ENCODE peak calls at places on chromosomes 16 and 17, in six cellular contexts. One of them, this sample, is unnamed.

GRCh38 chr17:42341568-42341967 is 46.7 kb downstream of the STAT3 start:
- DNase-seq in IMR-90: no peak
- DNase-seq in H9: no peak
- DNase-seq in mesendoderm: no peak
- DNase-seq in H1: no peak
- DNase-seq in mesenchymal stem cell: no peak
- DNase-seq in this sample: no peak

GRCh38 chr17:4900231-4901107 is 1.1 kb downstream of the C17orf107 start:
- DNase-seq in IMR-90: no peak
- DNase-seq in H9: peak
- DNase-seq in mesendoderm: peak
- DNase-seq in H1: peak
- DNase-seq in mesenchymal stem cell: no peak
- DNase-seq in this sample: no peak

GRCh38 chr17:60134396-60135159 is 15.2 kb upstream of the CA4 start:
- DNase-seq in IMR-90: peak
- DNase-seq in H9: no peak
- DNase-seq in mesendoderm: no peak
- DNase-seq in H1: peak
- DNase-seq in mesenchymal stem cell: peak
- DNase-seq in this sample: no peak

GRCh38 chr17:60060474-60060873 is 18.2 kb downstream of the HEATR6 start:
- DNase-seq in IMR-90: no peak
- DNase-seq in H9: no peak
- DNase-seq in mesendoderm: no peak
- DNase-seq in H1: no peak
- DNase-seq in mesenchymal stem cell: no peak
- DNase-seq in this sample: no peak

GRCh38 chr17:21199856-21200255 is 14.1 kb downstream of the TMEM11 start:
- DNase-seq in IMR-90: no peak
- DNase-seq in H9: peak
- DNase-seq in mesendoderm: no peak
- DNase-seq in H1: no peak
- DNase-seq in mesenchymal stem cell: no peak
- DNase-seq in this sample: no peak

GRCh38 chr16:27195068-27195741 is 8.1 kb upstream of the KDM8 start:
- DNase-seq in IMR-90: no peak
- DNase-seq in H9: no peak
- DNase-seq in mesendoderm: no peak
- DNase-seq in H1: no peak
- DNase-seq in mesenchymal stem cell: no peak
- DNase-seq in this sample: no peak

GRCh38 chr17:81248649-81249048 is 9.5 kb downstream of the NDUFAF8 start:
- DNase-seq in IMR-90: no peak
- DNase-seq in H9: no peak
- DNase-seq in mesendoderm: no peak
- DNase-seq in H1: no peak
- DNase-seq in mesenchymal stem cell: no peak
- DNase-seq in this sample: no peak

GRCh38 chr17:14428640-14429029 is 127.8 kb downstream of the HS3ST3B1 start:
- DNase-seq in IMR-90: no peak
- DNase-seq in H9: no peak
- DNase-seq in mesendoderm: no peak
- DNase-seq in H1: no peak
- DNase-seq in mesenchymal stem cell: no peak
- DNase-seq in this sample: no peak

GRCh38 chr17:39979021-39979660 is 1.5 kb upstream of the PSMD3 start:
- DNase-seq in IMR-90: peak
- DNase-seq in H9: no peak
- DNase-seq in mesendoderm: peak
- DNase-seq in H1: no peak
- DNase-seq in mesenchymal stem cell: peak
- DNase-seq in this sample: no peak

GRCh38 chr17:37752482-37752881 is 7.6 kb upstream of the HNF1B start:
- DNase-seq in IMR-90: peak
- DNase-seq in H9: no peak
- DNase-seq in mesendoderm: no peak
- DNase-seq in H1: no peak
- DNase-seq in mesenchymal stem cell: peak
- DNase-seq in this sample: no peak

GRCh38 chr17:29115435-29115834 is 64.8 kb downstream of the MYO18A start:
- DNase-seq in IMR-90: no peak
- DNase-seq in H9: no peak
- DNase-seq in mesendoderm: no peak
- DNase-seq in H1: no peak
- DNase-seq in mesenchymal stem cell: no peak
- DNase-seq in this sample: no peak

GRCh38 chr17:32281011-32281451 is 15.4 kb downstream of the RHBDL3 start:
- DNase-seq in IMR-90: no peak
- DNase-seq in H9: no peak
- DNase-seq in mesendoderm: no peak
- DNase-seq in H1: peak
- DNase-seq in mesenchymal stem cell: no peak
- DNase-seq in this sample: peak

GRCh38 chr17:14704121-14704520 is 403.2 kb downstream of the HS3ST3B1 start:
- DNase-seq in IMR-90: no peak
- DNase-seq in H9: no peak
- DNase-seq in mesendoderm: no peak
- DNase-seq in H1: no peak
- DNase-seq in mesenchymal stem cell: no peak
- DNase-seq in this sample: no peak

GRCh38 chr16:3152273-3153076 is 17.6 kb downstream of the ZNF213 start:
- DNase-seq in IMR-90: peak
- DNase-seq in H9: peak
- DNase-seq in mesendoderm: peak
- DNase-seq in H1: peak
- DNase-seq in mesenchymal stem cell: peak
- DNase-seq in this sample: peak

GRCh38 chr16:1964046-1964505 is 550 bp downstream of the RPS2 start:
- DNase-seq in IMR-90: no peak
- DNase-seq in H9: no peak
- DNase-seq in mesendoderm: peak
- DNase-seq in H1: no peak
- DNase-seq in mesenchymal stem cell: peak
- DNase-seq in this sample: no peak

GRCh38 chr16:85422374-85423185 is 190.5 kb upstream of the GSE1 start:
- DNase-seq in IMR-90: no peak
- DNase-seq in H9: no peak
- DNase-seq in mesendoderm: no peak
- DNase-seq in H1: peak
- DNase-seq in mesenchymal stem cell: no peak
- DNase-seq in this sample: no peak

GRCh38 chr16:87487361-87487924 is 5.4 kb downstream of the ZCCHC14 start:
- DNase-seq in IMR-90: no peak
- DNase-seq in H9: peak
- DNase-seq in mesendoderm: peak
- DNase-seq in H1: peak
- DNase-seq in mesenchymal stem cell: no peak
- DNase-seq in this sample: peak

GRCh38 chr17:2204393-2204792 is 99.2 kb downstream of the SMG6 start:
- DNase-seq in IMR-90: no peak
- DNase-seq in H9: no peak
- DNase-seq in mesendoderm: no peak
- DNase-seq in H1: no peak
- DNase-seq in mesenchymal stem cell: no peak
- DNase-seq in this sample: no peak

GRCh38 chr17:27635275-27635823 is 4.4 kb downstream of the LGALS9 start:
- DNase-seq in IMR-90: no peak
- DNase-seq in H9: no peak
- DNase-seq in mesendoderm: no peak
- DNase-seq in H1: no peak
- DNase-seq in mesenchymal stem cell: no peak
- DNase-seq in this sample: no peak

GRCh38 chr16:47921535-47921934 is 234.3 kb downstream of the ABCC12 start:
- DNase-seq in IMR-90: no peak
- DNase-seq in H9: no peak
- DNase-seq in mesendoderm: no peak
- DNase-seq in H1: no peak
- DNase-seq in mesenchymal stem cell: no peak
- DNase-seq in this sample: no peak

GRCh38 chr16:47236716-47237115 is 93.0 kb upstream of the NETO2 start:
- DNase-seq in IMR-90: no peak
- DNase-seq in H9: peak
- DNase-seq in mesendoderm: peak
- DNase-seq in H1: no peak
- DNase-seq in mesenchymal stem cell: no peak
- DNase-seq in this sample: no peak

GRCh38 chr17:81641825-81642489 is 5.0 kb downstream of the TSPAN10 start:
- DNase-seq in IMR-90: peak
- DNase-seq in H9: no peak
- DNase-seq in mesendoderm: peak
- DNase-seq in H1: no peak
- DNase-seq in mesenchymal stem cell: peak
- DNase-seq in this sample: no peak

GRCh38 chr16:30977502-30977901 is 7.5 kb upstream of the HSD3B7 start:
- DNase-seq in IMR-90: no peak
- DNase-seq in H9: peak
- DNase-seq in mesendoderm: peak
- DNase-seq in H1: peak
- DNase-seq in mesenchymal stem cell: no peak
- DNase-seq in this sample: no peak

GRCh38 chr16:69926241-69926640 is 24.9 kb upstream of the CLEC18A start:
- DNase-seq in IMR-90: no peak
- DNase-seq in H9: no peak
- DNase-seq in mesendoderm: no peak
- DNase-seq in H1: no peak
- DNase-seq in mesenchymal stem cell: no peak
- DNase-seq in this sample: no peak

GRCh38 chr16:68364601-68364998 is 53.8 kb downstream of the PRMT7 start:
- DNase-seq in IMR-90: peak
- DNase-seq in H9: peak
- DNase-seq in mesendoderm: peak
- DNase-seq in H1: peak
- DNase-seq in mesenchymal stem cell: no peak
- DNase-seq in this sample: no peak

GRCh38 chr17:37694734-37695133 is 50.1 kb downstream of the HNF1B start:
- DNase-seq in IMR-90: no peak
- DNase-seq in H9: no peak
- DNase-seq in mesendoderm: no peak
- DNase-seq in H1: no peak
- DNase-seq in mesenchymal stem cell: no peak
- DNase-seq in this sample: no peak

GRCh38 chr17:32302860-32303649 is 37.4 kb downstream of the RHBDL3 start:
- DNase-seq in IMR-90: no peak
- DNase-seq in H9: peak
- DNase-seq in mesendoderm: peak
- DNase-seq in H1: peak
- DNase-seq in mesenchymal stem cell: no peak
- DNase-seq in this sample: no peak

GRCh38 chr17:33192961-33193911 is 99.9 kb downstream of the ASIC2 start:
- DNase-seq in IMR-90: no peak
- DNase-seq in H9: peak
- DNase-seq in mesendoderm: peak
- DNase-seq in H1: peak
- DNase-seq in mesenchymal stem cell: no peak
- DNase-seq in this sample: no peak

GRCh38 chr17:19753049-19753444 is 4.9 kb upstream of the ALDH3A1 start:
- DNase-seq in IMR-90: peak
- DNase-seq in H9: peak
- DNase-seq in mesendoderm: peak
- DNase-seq in H1: no peak
- DNase-seq in mesenchymal stem cell: peak
- DNase-seq in this sample: no peak

GRCh38 chr16:8963010-8963824 is 489 bp downstream of the USP7 start:
- DNase-seq in IMR-90: no peak
- DNase-seq in H9: no peak
- DNase-seq in mesendoderm: no peak
- DNase-seq in H1: peak
- DNase-seq in mesenchymal stem cell: peak
- DNase-seq in this sample: no peak

GRCh38 chr16:8655184-8655717 is 19.2 kb upstream of the ABAT start:
- DNase-seq in IMR-90: peak
- DNase-seq in H9: peak
- DNase-seq in mesendoderm: peak
- DNase-seq in H1: no peak
- DNase-seq in mesenchymal stem cell: peak
- DNase-seq in this sample: no peak

GRCh38 chr16:82990155-82990554 is 363.4 kb downstream of the CDH13 start:
- DNase-seq in IMR-90: peak
- DNase-seq in H9: no peak
- DNase-seq in mesendoderm: peak
- DNase-seq in H1: no peak
- DNase-seq in mesenchymal stem cell: peak
- DNase-seq in this sample: no peak

GRCh38 chr17:66369830-66370229 is 67.4 kb downstream of the PRKCA start:
- DNase-seq in IMR-90: no peak
- DNase-seq in H9: no peak
- DNase-seq in mesendoderm: no peak
- DNase-seq in H1: no peak
- DNase-seq in mesenchymal stem cell: no peak
- DNase-seq in this sample: no peak
- H3K27ac ChIP-seq in IMR-90: no peak
- H3K27ac ChIP-seq in H9: no peak
- H3K27ac ChIP-seq in mesendoderm: no peak
- H3K27ac ChIP-seq in H1: no peak
- H3K27ac ChIP-seq in mesenchymal stem cell: no peak
- H3K27ac ChIP-seq in this sample: no peak

GRCh38 chr17:66450857-66451158 is 148.4 kb downstream of the PRKCA start:
- DNase-seq in IMR-90: no peak
- DNase-seq in H9: no peak
- DNase-seq in mesendoderm: no peak
- DNase-seq in H1: no peak
- DNase-seq in mesenchymal stem cell: no peak
- DNase-seq in this sample: no peak
- H2BK15ac ChIP-seq in IMR-90: no peak
- H2BK15ac ChIP-seq in H9: no peak
- H2BK15ac ChIP-seq in mesendoderm: no peak
- H2BK15ac ChIP-seq in H1: no peak
- H2BK15ac ChIP-seq in mesenchymal stem cell: no peak
- H2BK15ac ChIP-seq in this sample: no peak

GRCh38 chr17:30519707-30520106 is 42.5 kb downstream of the GOSR1 start:
- DNase-seq in IMR-90: peak
- DNase-seq in H9: no peak
- DNase-seq in mesendoderm: peak
- DNase-seq in H1: no peak
- DNase-seq in mesenchymal stem cell: peak
- DNase-seq in this sample: no peak
- H3K27ac ChIP-seq in IMR-90: no peak
- H3K27ac ChIP-seq in H9: no peak
- H3K27ac ChIP-seq in mesendoderm: no peak
- H3K27ac ChIP-seq in H1: no peak
- H3K27ac ChIP-seq in mesenchymal stem cell: peak
- H3K27ac ChIP-seq in this sample: no peak

DNA sequence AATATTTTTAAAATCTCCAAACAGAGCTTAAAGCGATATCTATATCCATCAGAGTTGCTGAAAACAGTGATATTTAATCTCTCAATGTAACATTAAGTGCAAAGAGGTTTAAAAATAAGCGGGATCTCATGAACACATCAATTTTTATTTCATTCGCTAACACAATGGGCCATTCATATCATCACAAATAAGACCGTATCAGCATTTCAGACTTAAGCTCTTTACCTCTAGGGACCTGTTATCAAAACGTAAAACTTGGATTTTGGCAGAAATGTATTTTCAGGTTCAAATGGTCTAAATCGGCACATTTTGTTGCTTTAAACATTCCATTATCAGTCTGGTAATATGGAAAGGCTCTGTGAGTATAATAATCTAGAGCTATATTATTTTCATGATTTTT is 77.9 kb downstream of the TOX3 start:
- DNase-seq in IMR-90: no peak
- DNase-seq in H9: no peak
- DNase-seq in mesendoderm: no peak
- DNase-seq in H1: no peak
- DNase-seq in mesenchymal stem cell: no peak
- DNase-seq in this sample: no peak
- H2BK15ac ChIP-seq in IMR-90: no peak
- H2BK15ac ChIP-seq in H9: no peak
- H2BK15ac ChIP-seq in mesendoderm: no peak
- H2BK15ac ChIP-seq in H1: no peak
- H2BK15ac ChIP-seq in mesenchymal stem cell: no peak
- H2BK15ac ChIP-seq in this sample: no peak

This sample was measured in neuronal stem cell.